ENCODE peak calls at places on chromosomes 4 and X, in four cellular contexts. Q is NCI-H524 treated with DMSO at 0.1 percent for 48 hours; U is pulmonary artery endothelial cell; X is CD8-positive, alpha-beta T cell. P is an unnamed sample.

GRCh38 chr4:153438916-153439756 is 27.0 kb upstream of the TMEM131L start:
- DNase-seq in Q (no peak), U (no peak), X (peak), P (no peak)

GRCh38 chr4:48329193-48329592 is 12.1 kb upstream of the SLAIN2 start:
- DNase-seq in Q (no peak), U (no peak), X (no peak), P (no peak)

GRCh38 chr4:147901886-147902285 is 170.0 kb downstream of the ARHGAP10 start:
- DNase-seq in Q (no peak), U (no peak), X (no peak), P (no peak)

GRCh38 chr4:126991965-126992364 is 640.8 kb upstream of the INTU start:
- DNase-seq in Q (no peak), U (no peak), X (no peak), P (no peak)

GRCh38 chr4:105544517-105544916 is 7.9 kb upstream of the ARHGEF38 start:
- DNase-seq in Q (no peak), U (no peak), X (no peak), P (no peak)

GRCh38 chrX:22730542-22730941 is 269.2 kb upstream of the DDX53 start:
- DNase-seq in Q (no peak), U (no peak), X (no peak), P (no peak)

GRCh38 chrX:45769919-45770582 is 569.4 kb upstream of the DIPK2B start:
- DNase-seq in Q (no peak), U (peak), X (peak), P (no peak)

GRCh38 chr4:113881256-113881655 is 98.2 kb downstream of the ARSJ start:
- DNase-seq in Q (no peak), U (no peak), X (no peak), P (no peak)

GRCh38 chrX:99719140-99719539 is 690.9 kb downstream of the PCDH19 start:
- DNase-seq in Q (no peak), U (no peak), X (no peak), P (no peak)

GRCh38 chrX:107576841-107577240 is 51.5 kb upstream of the PRPS1 start:
- DNase-seq in Q (no peak), U (no peak), X (no peak), P (no peak)

GRCh38 chr4:93764647-93765246 is 63.8 kb upstream of the ATOH1 start:
- DNase-seq in Q (no peak), U (no peak), X (no peak), P (no peak)

GRCh38 chrX:13492286-13492685 is 77.1 kb upstream of the EGFL6 start:
- DNase-seq in Q (no peak), U (no peak), X (no peak), P (no peak)

GRCh38 chrX:131741103-131741581 is 197.3 kb downstream of the OR13H1 start:
- DNase-seq in Q (no peak), U (peak), X (no peak), P (no peak)

GRCh38 chr4:74546020-74546419 is 101.1 kb downstream of the AREG start:
- DNase-seq in Q (no peak), U (peak), X (no peak), P (no peak)

GRCh38 chrX:109635151-109635550 is 10.2 kb upstream of the KCNE5 start:
- DNase-seq in Q (no peak), U (no peak), X (no peak), P (no peak)

GRCh38 chrX:38232287-38232686 is 11.6 kb upstream of the SRPX start:
- DNase-seq in Q (no peak), U (no peak), X (no peak), P (no peak)

GRCh38 chr4:19329077-19329476 is 922.6 kb upstream of the SLIT2 start:
- DNase-seq in Q (no peak), U (no peak), X (no peak), P (no peak)

GRCh38 chr4:89380980-89381379 is 73.4 kb upstream of the GPRIN3 start:
- DNase-seq in Q (no peak), U (no peak), X (no peak), P (no peak)

GRCh38 chr4:89800527-89801103 is 36.3 kb downstream of the SNCA start:
- DNase-seq in Q (no peak), U (peak), X (no peak), P (no peak)

GRCh38 chr4:8580321-8581093 is at the start of gene GPR78:
- DNase-seq in Q (no peak), U (no peak), X (no peak), P (no peak)

GRCh38 chrX:153944140-153944799 is at the start of gene RENBP:
- DNase-seq in Q (no peak), U (no peak), X (no peak), P (no peak)